ENCODE peak calls at places on chromosomes 13 and 19, in seven cellular contexts. D is Panc1, A is astrocyte of the spinal cord, H is thoracic aorta, X is ovary, O is HCT116, E is fibroblast of pulmonary artery. S is an unnamed sample.

GRCh38 chr19:51108805-51109146 is 567 bp upstream of the CTU1 start:
- DNase-seq in E (no peak), O (no peak), X (no peak), H (no peak), A (no peak), D (no peak), S (no peak)

GRCh38 chr13:80168089-80168850 is 172.7 kb downstream of the SPRY2 start:
- DNase-seq in H (no peak), D (no peak), O (no peak), A (peak; percentile 29), X (no peak), E (peak; percentile 35), S (peak; percentile 15)

GRCh38 chr13:40187324-40187795 is 479.1 kb downstream of the FOXO1 start:
- DNase-seq in H (no peak), O (no peak), X (no peak), A (no peak), E (no peak), D (no peak), S (no peak)

GRCh38 chr19:13079542-13079986 is 23.1 kb downstream of the LYL1 start:
- DNase-seq in E (peak; percentile 42), X (peak; percentile 77), H (no peak), A (peak; percentile 76), O (no peak), D (no peak), S (peak; percentile 51)

GRCh38 chr19:5228932-5229777 is 111.5 kb downstream of the PTPRS start:
- DNase-seq in D (no peak), H (no peak), E (peak; percentile 23), O (no peak), X (peak; percentile 42), A (no peak), S (no peak)

GRCh38 chr13:98523455-98524102 is 53.3 kb downstream of the STK24 start:
- DNase-seq in E (no peak), X (no peak), A (no peak), D (no peak), O (no peak), H (no peak), S (no peak)

GRCh38 chr19:41918653-41919244 is 9.5 kb downstream of the ERFL start:
- DNase-seq in E (no peak), D (no peak), X (no peak), A (no peak), H (no peak), O (no peak), S (no peak)

GRCh38 chr13:76971215-76971614 is 20.7 kb upstream of the CLN5 start:
- DNase-seq in D (no peak), H (no peak), O (no peak), E (no peak), A (no peak), X (no peak), S (no peak)

GRCh38 chr13:45258339-45258685 is 57.5 kb upstream of the KCTD4 start:
- DNase-seq in H (no peak), E (peak; percentile 47), O (no peak), X (no peak), D (no peak), A (peak; percentile 17), S (no peak)

GRCh38 chr19:15479391-15480345 is at the start of gene PGLYRP2:
- DNase-seq in O (no peak), X (no peak), E (peak; percentile 14), H (no peak), D (no peak), A (no peak), S (no peak)

GRCh38 chr19:11699931-11700794 is 38.6 kb downstream of the ZNF823 start:
- DNase-seq in E (peak; percentile 60), A (peak; percentile 30), H (no peak), O (peak; percentile 38), X (no peak), D (peak; percentile 12), S (no peak)

GRCh38 chr13:30338331-30338851 is 31.0 kb upstream of the KATNAL1 start:
- DNase-seq in H (no peak), X (no peak), D (no peak), A (no peak), E (no peak), O (peak; percentile 74), S (no peak)

GRCh38 chr13:79655509-79655908 is 174.6 kb downstream of the NDFIP2 start:
- DNase-seq in X (no peak), A (no peak), E (no peak), O (no peak), D (no peak), H (no peak), S (no peak)

GRCh38 chr13:39144941-39145533 is 106.8 kb downstream of the NHLRC3 start:
- DNase-seq in H (no peak), X (peak; percentile 74), O (peak; percentile 41), E (peak; percentile 85), A (peak; percentile 62), D (peak; percentile 24), S (peak; percentile 7)

GRCh38 chr19:17226002-17226933 is at the start of gene OCEL1:
- DNase-seq in D (peak; percentile 73), H (peak; percentile 95), E (peak; percentile 98), A (peak; percentile 98), X (peak; percentile 99), O (peak; percentile 95), S (peak; percentile 88)

GRCh38 chr13:71524245-71525002 is 342.6 kb downstream of the DACH1 start:
- DNase-seq in O (no peak), A (no peak), H (no peak), D (no peak), E (no peak), X (no peak), S (no peak)

GRCh38 chr19:342128-342455 is 2.5 kb downstream of the MIER2 start:
- DNase-seq in A (no peak), H (no peak), X (no peak), D (no peak), O (no peak), E (no peak), S (no peak)
- H3K4me3 ChIP-seq in A (peak overlapping the region; percentile 60), H (peak overlapping the region; percentile 87), X (no peak overlapping the region), D (peak overlapping the region; percentile 63), O (no peak overlapping the region), E (peak overlapping the region; percentile 62), S (peak overlapping the region; percentile 68)

GRCh38 chr19:33622505-33622808 is 704 bp downstream of the CHST8 start:
- DNase-seq in E (no peak), H (no peak), X (no peak), O (no peak), D (no peak), A (no peak), S (no peak)
- H3K4me3 ChIP-seq in E (no peak overlapping the region), H (peak overlapping the region; percentile 56), X (peak overlapping the region; percentile 1), O (no peak overlapping the region), D (no peak overlapping the region), A (no peak overlapping the region), S (peak overlapping the region; percentile 29)

GRCh38 chr19:2288743-2289713 is 7.1 kb upstream of the PEAK3 start:
- DNase-seq in E (no peak), O (no peak), X (no peak), H (no peak), A (no peak), D (no peak), S (no peak)
- H3K4me3 ChIP-seq in E (no peak overlapping the region), O (no peak overlapping the region), X (no peak overlapping the region), H (peak overlapping the region; percentile 63), A (no peak overlapping the region), D (no peak overlapping the region), S (no peak overlapping the region)

GRCh38 chr13:21674271-21675009 is 3.6 kb downstream of the FGF9 start:
- DNase-seq in H (no peak), E (no peak), A (no peak), D (no peak), O (no peak), X (no peak), S (no peak)

GRCh38 chr13:21673592-21674270 is 2.9 kb downstream of the FGF9 start:
- DNase-seq in A (no peak), H (no peak), E (peak; percentile 29), O (no peak), D (no peak), X (no peak), S (no peak)

GRCh38 chr13:21670883-21671792 is at the start of gene FGF9:
- DNase-seq in O (peak; percentile 75), E (peak; percentile 79), D (no peak), A (peak; percentile 74), X (peak; percentile 68), H (no peak), S (peak; percentile 32)

GRCh38 chr13:21671793-21672680 is 1.2 kb downstream of the FGF9 start:
- DNase-seq in O (no peak), H (no peak), E (no peak), D (no peak), X (no peak), A (no peak), S (no peak)

DNA sequence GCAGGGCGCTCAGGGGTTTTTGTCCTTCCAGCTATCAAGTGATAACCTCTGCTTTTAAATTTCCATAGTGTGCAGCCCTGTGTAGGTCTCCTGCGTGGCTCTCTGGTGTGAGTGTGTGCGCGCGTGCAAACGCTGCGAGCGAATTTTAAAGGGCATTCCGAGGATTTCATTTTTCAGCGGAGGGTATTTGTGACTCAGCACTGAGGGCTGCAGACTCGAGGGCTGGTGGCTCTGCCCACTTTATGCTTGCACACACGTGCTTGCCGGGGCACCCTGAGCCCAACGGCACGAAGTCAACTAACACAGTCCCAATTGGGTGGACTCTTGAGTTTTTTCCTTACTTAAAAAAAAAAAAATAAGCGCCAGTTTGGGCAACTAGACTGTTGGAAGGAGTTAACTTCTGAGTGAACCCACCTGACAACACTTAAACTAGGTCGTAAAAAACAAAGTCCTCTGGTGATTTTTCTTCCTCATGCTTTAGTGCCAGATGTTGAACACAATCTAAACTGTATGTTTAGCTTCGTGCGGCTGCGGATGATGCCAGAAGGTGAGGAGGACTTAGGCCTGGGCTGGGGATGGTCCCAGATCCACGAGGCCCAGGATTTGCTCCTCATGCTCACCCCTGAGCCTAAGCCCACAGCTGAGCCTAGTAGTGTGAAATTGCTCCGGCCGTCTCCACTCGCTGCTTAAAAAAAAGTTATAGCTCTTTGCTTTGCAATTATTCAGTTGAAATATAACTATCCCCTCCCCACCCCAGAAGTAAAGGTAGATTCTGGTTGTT is 2.1 kb downstream of the FGF9 start:
- DNase-seq in X (no peak), A (no peak), H (no peak), E (no peak), O (no peak), D (no peak), S (no peak)
- H3K4me3 ChIP-seq in X (peak overlapping the region; percentile 61), A (peak overlapping the region; percentile 6), H (peak overlapping the region; percentile 92), E (no peak overlapping the region), O (peak overlapping the region; percentile 64), D (peak overlapping the region; percentile 33), S (peak overlapping the region; percentile 26)

DNA sequence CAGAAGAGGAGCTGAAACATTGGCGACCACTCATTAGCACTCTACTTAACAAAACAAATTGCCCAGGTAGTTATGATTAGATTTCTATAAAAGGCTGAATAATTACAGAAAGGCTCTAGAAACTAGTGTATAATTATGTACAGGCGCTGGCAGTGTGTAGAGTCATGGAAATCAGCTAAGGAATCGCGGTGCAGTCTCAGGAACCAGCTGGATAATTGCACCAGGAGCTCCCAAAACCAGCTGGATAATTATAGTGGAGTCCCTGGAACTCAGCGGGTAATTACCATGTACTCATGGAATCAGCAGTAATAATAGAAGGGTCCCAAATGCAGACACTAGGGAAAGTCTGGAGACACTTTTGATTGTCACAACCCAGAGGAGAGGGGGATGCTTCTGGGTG is 23.2 kb upstream of the TTYH1 start:
- DNase-seq in D (no peak), O (no peak), H (no peak), A (no peak), X (no peak), E (no peak), S (no peak)
- H3K4me3 ChIP-seq in D (no peak overlapping the region), O (no peak overlapping the region), H (no peak overlapping the region), A (no peak overlapping the region), X (no peak overlapping the region), E (no peak overlapping the region), S (no peak overlapping the region)

GRCh38 chr19:1445185-1445931 is 4.6 kb upstream of the APC2 start:
- DNase-seq in E (peak; percentile 47), X (peak; percentile 62), A (peak; percentile 45), H (no peak), O (no peak), D (no peak), S (no peak)
- H3K4me3 ChIP-seq in E (peak overlapping the region; percentile 25), X (peak overlapping the region; percentile 10), A (peak overlapping the region; percentile 29), H (peak overlapping the region; percentile 68), O (peak overlapping the region; percentile 62), D (peak overlapping the region; percentile 52), S (peak overlapping the region; percentile 36)